ENCODE peak calls at places on chromosomes 7 and 10, in five cellular contexts. D is effector memory CD4-positive, alpha-beta T cell; Z is right lobe of liver; B is Panc1; S is lower lobe of right lung. L is an unnamed sample.

GRCh38 chr7:155166673-155167370 is 96.7 kb downstream of the HTR5A start:
- DNase-seq in B (peak; percentile 98), S (no peak), D (no peak), Z (no peak), L (no peak)

GRCh38 chr7:114703677-114704076 is 218.2 kb upstream of the MDFIC start:
- DNase-seq in S (no peak), Z (peak; percentile 50), D (no peak), B (no peak), L (no peak)

GRCh38 chr10:73117976-73118743 is 7.9 kb downstream of the NUDT13 start:
- DNase-seq in Z (no peak), B (no peak), D (no peak), S (no peak), L (no peak)

GRCh38 chr7:83648464-83649241 is at the start of gene SEMA3E:
- DNase-seq in D (no peak), Z (no peak), B (peak; percentile 65), S (no peak), L (peak; percentile 32)

GRCh38 chr7:36387437-36388345 is 2.0 kb upstream of the ANLN start:
- DNase-seq in Z (no peak), S (no peak), B (peak; percentile 84), D (no peak), L (no peak)

GRCh38 chr10:4051011-4051407 is 266.0 kb upstream of the KLF6 start:
- DNase-seq in Z (no peak), S (no peak), B (no peak), D (no peak), L (no peak)

GRCh38 chr10:132554991-132555647 is 17.5 kb downstream of the INPP5A start:
- DNase-seq in S (peak; percentile 79), B (no peak), Z (peak; percentile 61), D (no peak), L (peak; percentile 52)

GRCh38 chr10:35696392-35696791 is 54.3 kb upstream of the FZD8 start:
- DNase-seq in Z (no peak), S (no peak), B (no peak), D (no peak), L (no peak)

GRCh38 chr7:129952653-129953560 is at the start of gene UBE2H:
- DNase-seq in B (peak; percentile 83), D (peak; percentile 91), S (peak; percentile 91), Z (peak; percentile 93), L (peak; percentile 95)

GRCh38 chr10:99681553-99681952 is 22.2 kb downstream of the ENTPD7 start:
- DNase-seq in S (no peak), B (no peak), Z (no peak), D (no peak), L (no peak)

GRCh38 chr7:137937202-137937560 is 64.7 kb downstream of the CREB3L2 start:
- DNase-seq in B (no peak), S (no peak), Z (no peak), D (no peak), L (no peak)

GRCh38 chr7:156895024-156895780 is 2.2 kb upstream of the LMBR1 start:
- DNase-seq in Z (no peak), B (no peak), S (no peak), D (no peak), L (no peak)

GRCh38 chr7:2172311-2173183 is 60.2 kb downstream of the MAD1L1 start:
- DNase-seq in D (no peak), Z (no peak), B (no peak), S (no peak), L (peak; percentile 91)

GRCh38 chr7:96080021-96080420 is 241.9 kb downstream of the SLC25A13 start:
- DNase-seq in S (no peak), B (no peak), Z (no peak), D (no peak), L (no peak)

GRCh38 chr7:129771928-129772479 is 160.5 kb downstream of the NRF1 start:
- DNase-seq in S (no peak), D (no peak), Z (no peak), B (no peak), L (no peak)

GRCh38 chr10:53997953-53998352 is 803.1 kb downstream of the PCDH15 start:
- DNase-seq in Z (no peak), S (no peak), B (no peak), D (no peak), L (no peak)

GRCh38 chr7:81929386-81929785 is 159.5 kb upstream of the HGF start:
- DNase-seq in D (no peak), B (no peak), S (no peak), Z (no peak), L (no peak)

GRCh38 chr7:105934577-105935185 is 28.4 kb upstream of the CDHR3 start:
- DNase-seq in D (no peak), S (no peak), B (no peak), Z (no peak), L (peak; percentile 56)

GRCh38 chr10:13614530-13615332 is 28.0 kb downstream of the PRPF18 start:
- DNase-seq in D (no peak), B (no peak), S (no peak), Z (no peak), L (no peak)

GRCh38 chr7:18786196-18786727 is 290.7 kb downstream of the HDAC9 start:
- DNase-seq in B (no peak), D (no peak), Z (no peak), S (no peak), L (no peak)

GRCh38 chr7:138032186-138032585 is 30.3 kb upstream of the CREB3L2 start:
- DNase-seq in S (no peak), D (no peak), B (no peak), Z (no peak), L (no peak)

GRCh38 chr7:4792537-4793126 is 17.2 kb downstream of the AP5Z1 start:
- DNase-seq in Z (no peak), B (no peak), D (no peak), S (peak; percentile 60), L (no peak)

GRCh38 chr7:158400601-158401225 is 186.9 kb downstream of the PTPRN2 start:
- DNase-seq in S (no peak), B (no peak), Z (no peak), D (no peak), L (no peak)

GRCh38 chr10:125144209-125144608 is 16.2 kb downstream of the CTBP2 start:
- DNase-seq in B (no peak), D (no peak), S (no peak), Z (no peak), L (no peak)

GRCh38 chr10:123639131-123639530 is 27.0 kb upstream of the GPR26 start:
- DNase-seq in D (no peak), B (no peak), Z (no peak), S (no peak), L (no peak)

GRCh38 chr10:80528901-80529300 is 8.8 kb upstream of the SH2D4B start:
- DNase-seq in B (no peak), Z (no peak), S (no peak), D (no peak), L (no peak)

GRCh38 chr10:69640196-69640980 is 10.3 kb downstream of the FAM241B start:
- DNase-seq in S (no peak), Z (no peak), D (no peak), B (no peak), L (no peak)

GRCh38 chr10:49187950-49188761 is at the start of gene TMEM273:
- DNase-seq in D (peak; percentile 34), Z (peak; percentile 73), B (no peak), S (peak; percentile 80), L (peak; percentile 49)

GRCh38 chr10:122327237-122328206 is 47.0 kb upstream of the PLEKHA1 start:
- DNase-seq in D (no peak), Z (no peak), S (no peak), B (no peak), L (no peak)

GRCh38 chr7:47587389-47587788 is 5.5 kb upstream of the TNS3 start:
- DNase-seq in S (peak; percentile 79), D (no peak), B (no peak), Z (no peak), L (peak; percentile 57)

GRCh38 chr10:69345402-69345801 is 67.1 kb downstream of the HK1 start:
- DNase-seq in S (no peak), D (no peak), B (no peak), Z (no peak), L (peak; percentile 79)

GRCh38 chr10:4176500-4177281 is 391.7 kb upstream of the KLF6 start:
- DNase-seq in B (no peak), D (no peak), Z (no peak), S (no peak), L (no peak)

GRCh38 chr10:45404087-45404769 is 30.2 kb downstream of the ALOX5 start:
- DNase-seq in B (no peak), Z (no peak), S (peak; percentile 69), D (no peak), L (no peak)

DNA sequence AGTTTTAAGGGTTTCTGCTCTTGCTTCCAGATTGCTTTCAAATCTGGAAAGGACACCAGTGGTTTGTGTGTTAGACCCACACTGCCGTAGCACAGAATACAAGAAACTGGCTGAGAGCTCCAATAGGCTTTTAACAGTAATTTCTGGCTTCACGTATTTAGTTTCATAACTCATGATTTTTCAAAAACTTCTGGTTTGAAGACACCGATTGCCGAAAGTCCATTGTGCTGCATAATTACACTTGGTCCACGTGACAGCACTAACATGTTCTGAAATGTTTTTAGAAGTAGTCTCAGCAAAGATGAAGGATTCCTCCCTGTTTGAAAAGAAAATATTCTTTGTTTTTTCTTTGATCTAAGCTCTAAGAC is 3.8 kb downstream of the EGFR start:
- DNase-seq in D (no peak), Z (no peak), B (no peak), S (no peak), L (no peak)
- H3K27ac ChIP-seq in D (no peak overlapping the region), Z (peak overlapping the region; percentile 94), B (peak overlapping the region; percentile 91), S (peak overlapping the region; percentile 49), L (peak overlapping the region; percentile 93)

GRCh38 chr7:151461096-151461941 is 21.4 kb upstream of the CRYGN start:
- DNase-seq in Z (no peak), D (no peak), S (no peak), B (no peak), L (no peak)
- H3K27ac ChIP-seq in Z (no peak overlapping the region), D (no peak overlapping the region), S (peak overlapping the region; percentile 73), B (peak overlapping the region; percentile 98), L (no peak overlapping the region)

GRCh38 chr10:112961609-112962008 is 11.6 kb downstream of the TCF7L2 start:
- DNase-seq in D (no peak), Z (no peak), B (no peak), S (no peak), L (no peak)
- H3K27ac ChIP-seq in D (no peak overlapping the region), Z (no peak overlapping the region), B (peak overlapping the region; percentile 94), S (no peak overlapping the region), L (no peak overlapping the region)

GRCh38 chr10:5607594-5607993 is 58.8 kb downstream of the ASB13 start:
- DNase-seq in D (no peak), B (no peak), Z (no peak), S (peak; percentile 22), L (no peak)

GRCh38 chr10:5606864-5607263 is 59.5 kb downstream of the ASB13 start:
- DNase-seq in Z (no peak), D (no peak), B (no peak), S (peak; percentile 28), L (no peak)

GRCh38 chr10:5604946-5605345 is 61.4 kb downstream of the ASB13 start:
- DNase-seq in B (no peak), S (peak; percentile 31), Z (no peak), D (no peak), L (no peak)

GRCh38 chr10:5604236-5604925 is 62.0 kb downstream of the ASB13 start:
- DNase-seq in B (no peak), Z (no peak), D (no peak), S (peak; percentile 13), L (no peak)

DNA sequence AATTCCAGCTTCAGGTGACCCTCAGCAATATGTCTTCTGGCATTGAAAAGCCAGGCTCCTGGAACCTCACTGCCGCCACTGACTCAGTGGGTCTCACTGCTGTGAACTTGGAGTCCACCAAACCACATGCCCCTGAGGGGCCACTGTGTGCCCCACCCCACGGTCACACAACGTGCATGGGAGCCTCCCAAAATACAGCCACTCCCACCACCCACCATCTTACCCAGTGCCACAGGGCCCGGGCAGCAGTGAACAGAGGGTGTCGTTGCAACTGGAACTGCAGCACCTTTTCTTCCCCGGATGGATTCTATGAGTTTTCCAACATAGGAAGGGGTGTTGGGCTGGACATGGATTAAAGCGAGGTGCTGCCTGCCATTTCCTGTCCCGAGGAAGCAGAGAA is 60.1 kb downstream of the ASB13 start:
- DNase-seq in B (no peak), D (no peak), S (peak; percentile 35), Z (no peak), L (no peak)
- H3K27ac ChIP-seq in B (no peak overlapping the region), D (no peak overlapping the region), S (no peak overlapping the region), Z (no peak overlapping the region), L (no peak overlapping the region)